ENCODE peak calls at places on chromosomes 4 and X, in seven cellular contexts. Z is Panc1; C is KG1; E is stimulated activated naive CD8-positive, alpha-beta T cell treated with anti-CD3 and anti-CD28 coated beads, Interleukin-15, amount 100 ng/mL, for 72 hours; F is GDM1; N is dorsolateral prefrontal cortex; T is activated naive CD4-positive, alpha-beta T cell. G is an unnamed sample.

GRCh38 chrX:114065612-114066178 is 518.2 kb upstream of the HTR2C start:
- DNase-seq in Z (no peak), C (no peak), E (no peak), F (peak), N (no peak), T (no peak), G (no peak)

GRCh38 chr4:60344908-60345307 is 855.2 kb upstream of the ADGRL3 start:
- DNase-seq in Z (no peak), C (no peak), E (no peak), F (no peak), N (no peak), T (no peak), G (no peak)

GRCh38 chrX:123217077-123217476 is 33.0 kb downstream of the GRIA3 start:
- DNase-seq in Z (no peak), C (no peak), E (no peak), F (no peak), N (no peak), T (no peak), G (no peak)

GRCh38 chrX:120604359-120604782 is 470 bp downstream of the MCTS1 start:
- DNase-seq in Z (no peak), C (no peak), E (peak), F (no peak), N (no peak), T (no peak), G (no peak)

GRCh38 chr4:103091601-103092223 is 7.9 kb downstream of the BDH2 start:
- DNase-seq in Z (no peak), C (peak), E (peak), F (peak), N (no peak), T (peak), G (peak)

GRCh38 chr4:139367421-139368090 is 65.3 kb upstream of the NDUFC1 start:
- DNase-seq in Z (no peak), C (no peak), E (no peak), F (no peak), N (no peak), T (no peak), G (no peak)

GRCh38 chr4:10008208-10009005 is 12.9 kb downstream of the SLC2A9 start:
- DNase-seq in Z (no peak), C (no peak), E (no peak), F (no peak), N (no peak), T (no peak), G (no peak)

GRCh38 chr4:72397314-72397713 is 171.7 kb downstream of the ADAMTS3 start:
- DNase-seq in Z (no peak), C (no peak), E (no peak), F (no peak), N (no peak), T (no peak), G (no peak)

GRCh38 chr4:28822163-28822562 is 1898.0 kb upstream of the PCDH7 start:
- DNase-seq in Z (no peak), C (no peak), E (no peak), F (no peak), N (no peak), T (no peak), G (no peak)

GRCh38 chr4:184067931-184068554 is 149.6 kb downstream of the ENPP6 start:
- DNase-seq in Z (no peak), C (no peak), E (no peak), F (no peak), N (no peak), T (no peak), G (no peak)

GRCh38 chr4:11908205-11908604 is 479.5 kb upstream of the HS3ST1 start:
- DNase-seq in Z (no peak), C (no peak), E (no peak), F (no peak), N (no peak), T (no peak), G (no peak)

GRCh38 chr4:174717788-174718187 is 111.3 kb downstream of the GLRA3 start:
- DNase-seq in Z (no peak), C (no peak), E (no peak), F (no peak), N (no peak), T (no peak), G (no peak)

G was measured in pancreas.